ENCODE peak calls at places on chromosomes 3 and 15, in four cellular contexts. W is GM12864, H is mucosa of descending colon, F is esophagus squamous epithelium. Y is an unnamed sample.

GRCh38 chr3:195021674-195022073 is 249.3 kb downstream of the XXYLT1 start:
- DNase-seq in W (no peak), H (no peak), F (no peak), Y (no peak)

GRCh38 chr15:39095218-39095879 is 485.5 kb upstream of the THBS1 start:
- DNase-seq in W (no peak), H (no peak), F (no peak), Y (no peak)

GRCh38 chr3:108004647-108005046 is 86.2 kb downstream of the CD47 start:
- DNase-seq in W (no peak), H (no peak), F (no peak), Y (no peak)

GRCh38 chr3:40042752-40043443 is 233.5 kb downstream of the MYRIP start:
- DNase-seq in W (no peak), H (no peak), F (no peak), Y (no peak)

GRCh38 chr3:134860141-134860540 is 65.1 kb downstream of the EPHB1 start:
- DNase-seq in W (no peak), H (no peak), F (no peak), Y (no peak)

GRCh38 chr15:65646486-65646885 is 24.7 kb downstream of the SLC24A1 start:
- DNase-seq in W (no peak), H (no peak), F (no peak), Y (no peak)

GRCh38 chr3:133437391-133438093 is 37.7 kb downstream of the BFSP2 start:
- DNase-seq in W (no peak), H (peak), F (no peak), Y (no peak)

GRCh38 chr3:43291546-43291945 is 5.2 kb downstream of the SNRK start:
- DNase-seq in W (no peak), H (no peak), F (no peak), Y (no peak)

GRCh38 chr3:72728958-72729467 is 119.2 kb downstream of the SHQ1 start:
- DNase-seq in W (no peak), H (no peak), F (no peak), Y (no peak)

GRCh38 chr3:77825045-77825827 is 785.3 kb downstream of the ROBO2 start:
- DNase-seq in W (no peak), H (peak), F (no peak), Y (no peak)

GRCh38 chr3:153097213-153097612 is 64.8 kb upstream of the RAP2B start:
- DNase-seq in W (no peak), H (no peak), F (no peak), Y (no peak)

GRCh38 chr3:153096611-153097200 is 65.3 kb upstream of the RAP2B start:
- DNase-seq in W (no peak), H (peak), F (no peak), Y (no peak)

GRCh38 chr3:153094386-153094785 is 67.6 kb upstream of the RAP2B start:
- DNase-seq in W (no peak), H (no peak), F (no peak), Y (no peak)

GRCh38 chr3:153090973-153091372 is 71.1 kb upstream of the RAP2B start:
- DNase-seq in W (peak), H (no peak), F (no peak), Y (peak)

GRCh38 chr3:153093629-153094028 is 68.4 kb upstream of the RAP2B start:
- DNase-seq in W (no peak), H (no peak), F (no peak), Y (no peak)
- H3K4me3 ChIP-seq in W (no peak), H (no peak), F (no peak), Y (no peak)

GRCh38 chr3:193959861-193960260 is 176.1 kb upstream of the HES1 start:
- DNase-seq in W (no peak), H (no peak), F (no peak), Y (no peak)
- H3K4me3 ChIP-seq in W (no peak), H (no peak), F (no peak), Y (no peak)

DNA sequence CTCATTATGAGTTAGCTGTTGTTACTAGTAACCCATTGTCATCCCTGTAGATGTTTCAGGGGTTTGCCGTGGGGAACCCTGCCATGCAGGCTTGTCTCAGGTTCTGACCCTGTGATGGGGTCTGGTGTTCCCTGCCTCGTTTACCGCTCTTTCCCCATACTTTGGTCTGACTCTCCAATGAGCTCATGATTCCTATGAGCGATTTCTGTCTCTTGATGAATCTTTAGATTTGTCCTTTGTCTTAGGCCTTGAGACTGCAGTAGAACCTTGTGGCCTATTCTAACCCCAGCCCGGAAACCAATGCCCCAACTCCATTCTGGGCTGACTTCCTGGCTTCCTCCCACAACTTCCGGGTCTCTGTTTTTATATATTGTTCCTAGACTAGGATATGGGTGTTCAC is 11.3 kb upstream of the IQGAP1 start:
- DNase-seq in W (no peak), H (no peak), F (no peak), Y (no peak)
- H3K4me3 ChIP-seq in W (no peak), H (no peak), F (no peak), Y (no peak)

DNA sequence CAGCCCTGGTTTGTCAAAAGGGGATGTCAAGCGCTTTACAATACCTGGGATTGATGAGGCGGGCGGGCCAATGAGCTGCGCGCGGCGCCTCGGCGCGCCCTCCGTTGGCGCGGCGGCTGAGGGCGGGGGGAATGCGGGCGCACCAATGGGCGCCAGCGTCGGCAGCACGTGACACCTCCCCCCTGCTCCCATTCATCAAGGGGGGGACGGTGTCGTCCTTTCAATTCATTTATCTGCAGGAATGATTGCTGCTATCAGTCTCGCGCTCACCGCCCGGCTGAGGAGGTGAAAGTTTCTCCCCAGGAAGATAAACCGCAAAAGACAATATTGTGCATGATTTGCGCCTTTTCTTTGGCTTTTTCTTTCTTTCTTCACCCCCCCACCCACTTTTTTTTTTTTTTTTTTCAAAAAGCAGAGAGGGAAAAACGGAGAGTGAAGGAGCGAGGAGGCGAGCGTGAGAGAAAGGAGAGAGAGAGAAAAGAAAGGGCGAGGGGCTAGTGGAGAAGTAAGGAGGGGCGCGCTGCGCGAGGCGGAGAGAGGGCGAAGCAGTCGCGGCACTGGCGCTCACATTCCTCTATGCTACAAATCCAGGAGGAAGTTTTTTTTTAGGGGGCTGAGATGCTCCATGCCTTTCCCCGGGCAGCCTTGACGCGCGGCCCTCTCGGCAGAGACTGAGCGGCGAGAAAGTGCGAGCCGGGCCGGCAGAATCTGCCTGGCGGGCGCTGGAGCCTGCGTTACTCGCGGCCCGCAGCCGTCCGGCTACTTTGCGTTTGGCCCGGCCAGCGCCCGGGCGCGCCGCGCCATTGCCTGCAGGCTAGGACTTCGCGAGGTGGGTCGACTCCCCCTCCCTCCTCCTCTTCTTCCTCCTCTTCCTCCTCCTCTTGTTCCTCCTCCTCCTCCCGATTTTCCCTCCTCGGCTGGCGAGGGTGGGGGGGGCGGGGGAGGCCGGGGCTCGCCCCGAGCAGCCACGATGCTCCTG is at the start of gene ZIC1:
- DNase-seq in W (no peak), H (no peak), F (no peak), Y (no peak)
- H3K4me3 ChIP-seq in W (no peak), H (no peak), F (peak), Y (no peak)

GRCh38 chr15:85475317-85475701 is 94.9 kb downstream of the AKAP13 start:
- DNase-seq in W (peak), H (no peak), F (no peak), Y (peak)

GRCh38 chr15:85472349-85472748 is 91.9 kb downstream of the AKAP13 start:
- DNase-seq in W (no peak), H (no peak), F (no peak), Y (no peak)

GRCh38 chr15:85473455-85473854 is 93.1 kb downstream of the AKAP13 start:
- DNase-seq in W (no peak), H (no peak), F (no peak), Y (no peak)

GRCh38 chr15:85474700-85475316 is 94.4 kb downstream of the AKAP13 start:
- DNase-seq in W (no peak), H (no peak), F (no peak), Y (no peak)

GRCh38 chr15:85470549-85471271 is 90.3 kb downstream of the AKAP13 start:
- DNase-seq in W (no peak), H (no peak), F (no peak), Y (no peak)
- H3K4me3 ChIP-seq in W (no peak), H (no peak), F (no peak), Y (no peak)

DNA sequence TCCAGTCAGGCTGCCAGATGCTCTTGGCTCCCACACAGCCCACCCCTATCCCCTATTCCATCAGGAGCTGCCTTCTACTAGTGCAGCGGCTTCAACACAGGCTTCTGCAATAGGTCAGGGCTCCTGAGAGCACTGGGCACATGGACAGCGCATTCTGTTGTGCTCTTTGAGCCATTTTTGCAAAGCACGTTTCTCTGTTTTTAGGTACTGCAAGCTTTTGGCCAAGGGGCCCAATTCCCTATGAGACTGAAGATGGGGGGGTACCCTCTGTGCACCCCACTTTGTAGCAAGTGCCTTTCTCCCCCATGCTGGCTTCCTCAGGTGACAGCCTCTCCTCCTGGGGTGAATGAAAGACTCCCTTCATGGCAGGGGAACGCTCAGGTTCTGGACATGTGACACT is 31.2 kb downstream of the CHDH start:
- DNase-seq in W (no peak), H (no peak), F (no peak), Y (no peak)
- H3K4me3 ChIP-seq in W (no peak), H (no peak), F (no peak), Y (no peak)

DNA sequence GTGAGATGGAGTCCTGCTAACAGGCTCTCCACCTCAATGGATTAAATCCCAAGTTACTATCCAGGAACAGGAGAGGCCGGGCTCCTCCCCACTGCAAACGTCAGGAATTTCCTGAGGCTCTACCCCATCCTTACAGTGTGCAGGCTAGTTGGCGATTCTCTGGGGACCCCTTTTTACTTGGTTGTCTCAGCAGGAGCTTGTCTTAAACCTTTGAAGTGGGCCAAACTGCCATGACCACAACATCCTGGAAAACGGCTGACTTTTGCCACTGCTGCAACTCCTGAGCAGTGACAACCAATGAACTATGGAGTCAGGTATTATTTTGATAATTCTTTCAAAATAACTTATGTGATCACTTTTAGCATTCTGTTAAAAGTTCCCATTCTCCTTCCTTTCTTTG is 440.9 kb upstream of the CCDC54 start:
- DNase-seq in W (no peak), H (no peak), F (no peak), Y (no peak)
- H3K4me3 ChIP-seq in W (no peak), H (no peak), F (no peak), Y (no peak)

GRCh38 chr3:118102737-118103136 is 931.9 kb downstream of the IGSF11 start:
- DNase-seq in W (no peak), H (no peak), F (no peak), Y (no peak)
- H3K4me3 ChIP-seq in W (no peak), H (no peak), F (no peak), Y (no peak)

GRCh38 chr3:159762238-159762637 is 226.4 kb upstream of the IL12A start:
- DNase-seq in W (no peak), H (no peak), F (no peak), Y (no peak)
- H3K4me3 ChIP-seq in W (no peak), H (no peak), F (peak), Y (no peak)